ENCODE peak calls at places on chromosomes 16 and 17, in nine cellular contexts. D is tibial nerve, U is foreskin fibroblast, K is brain microvascular endothelial cell, L is PC-9, X is mucosa of descending colon, A is GM12878, G is epithelial cell of proximal tubule, F is psoas muscle. V is an unnamed sample.

GRCh38 chr17:50472286-50472685 is 3.6 kb upstream of the CHAD start:
- DNase-seq in G (no peak), D (no peak), K (no peak), X (no peak), F (no peak), A (no peak), L (no peak), U (no peak), V (no peak)

GRCh38 chr16:4696905-4697866 is 3.8 kb downstream of the NUDT16L1 start:
- DNase-seq in D (no peak), L (no peak), G (no peak), K (no peak), A (no peak), F (peak), U (no peak), X (no peak), V (no peak)

GRCh38 chr17:74875155-74875969 is 2.6 kb upstream of the FDXR start:
- DNase-seq in G (no peak), U (no peak), X (no peak), L (no peak), K (no peak), D (no peak), A (no peak), F (no peak), V (no peak)

GRCh38 chr17:27083408-27084185 is 210.3 kb upstream of the WSB1 start:
- DNase-seq in A (no peak), F (no peak), G (no peak), D (no peak), U (no peak), L (no peak), X (no peak), K (no peak), V (no peak)

GRCh38 chr16:66523861-66524354 is 26.0 kb downstream of the TK2 start:
- DNase-seq in U (no peak), K (no peak), X (no peak), L (no peak), D (no peak), A (no peak), F (no peak), G (no peak), V (no peak)

GRCh38 chr17:64683791-64684190 is 21.7 kb upstream of the SMURF2 start:
- DNase-seq in X (no peak), A (no peak), G (no peak), L (no peak), D (no peak), K (peak), U (no peak), F (no peak), V (no peak)

GRCh38 chr17:68906638-68907037 is 48.6 kb downstream of the ABCA8 start:
- DNase-seq in X (no peak), L (no peak), U (no peak), K (no peak), G (no peak), A (no peak), D (no peak), F (no peak), V (no peak)

GRCh38 chr16:4217246-4218131 is 24.4 kb downstream of the SRL start:
- DNase-seq in L (peak), X (peak), D (no peak), A (no peak), F (peak), K (no peak), G (no peak), U (peak), V (no peak)

GRCh38 chr16:81696959-81697293 is 82.2 kb upstream of the PLCG2 start:
- DNase-seq in U (no peak), D (no peak), F (no peak), A (no peak), K (no peak), L (no peak), G (no peak), X (no peak), V (no peak)

GRCh38 chr16:58638148-58639036 is 8.8 kb upstream of the CNOT1 start:
- DNase-seq in K (peak), U (peak), D (peak), G (no peak), L (peak), F (no peak), X (peak), A (no peak), V (peak)

GRCh38 chr17:45386180-45386579 is 46.5 kb downstream of the ARHGAP27 start:
- DNase-seq in D (no peak), U (no peak), F (no peak), X (no peak), A (no peak), G (no peak), L (no peak), K (no peak), V (no peak)

GRCh38 chr16:11689031-11689840 is 21.0 kb downstream of the SNN start:
- DNase-seq in L (no peak), K (no peak), U (no peak), X (no peak), D (no peak), F (no peak), G (no peak), A (peak), V (no peak)

GRCh38 chr16:11470676-11471415 is 115.9 kb downstream of the LITAF start:
- DNase-seq in K (peak), X (no peak), U (no peak), A (no peak), F (no peak), D (no peak), L (no peak), G (no peak), V (peak)

GRCh38 chr16:6682142-6682811 is 650.4 kb upstream of the RBFOX1 start:
- DNase-seq in L (no peak), A (no peak), K (no peak), G (no peak), X (peak), F (no peak), U (no peak), D (peak), V (no peak)

GRCh38 chr17:45451131-45451530 is 18.5 kb upstream of the ARHGAP27 start:
- DNase-seq in U (no peak), F (peak), L (no peak), A (no peak), G (no peak), X (no peak), D (no peak), K (no peak), V (no peak)

GRCh38 chr17:73956595-73957465 is 246.6 kb upstream of the RPL38 start:
- DNase-seq in F (no peak), G (no peak), K (peak), U (no peak), L (no peak), X (peak), D (peak), A (no peak), V (no peak)

GRCh38 chr17:80826955-80827645 is 164.5 kb upstream of the CHMP6 start:
- DNase-seq in U (peak), A (no peak), K (peak), L (peak), F (peak), D (peak), X (no peak), G (no peak), V (peak)

GRCh38 chr16:1678500-1679098 is 520 bp downstream of the JPT2 start:
- DNase-seq in A (no peak), U (peak), K (peak), X (peak), D (peak), L (no peak), G (no peak), F (no peak), V (peak)

GRCh38 chr17:44757045-44757917 is 1.5 kb upstream of the ADAM11 start:
- DNase-seq in K (no peak), U (no peak), L (no peak), A (no peak), X (no peak), D (no peak), F (no peak), G (no peak), V (no peak)

GRCh38 chr17:16351831-16352230 is 1.4 kb downstream of the CENPV start:
- DNase-seq in U (peak), X (no peak), L (no peak), G (no peak), A (no peak), D (no peak), K (peak), F (no peak), V (peak)

GRCh38 chr17:16352303-16352837 is 899 bp downstream of the CENPV start:
- DNase-seq in D (no peak), K (peak), G (no peak), X (peak), L (no peak), A (no peak), U (peak), F (peak), V (peak)

GRCh38 chr17:16354585-16354984 is 1.3 kb upstream of the CENPV start:
- DNase-seq in D (no peak), L (no peak), F (peak), K (no peak), G (no peak), A (no peak), X (no peak), U (no peak), V (no peak)

GRCh38 chr17:16353702-16354174 is 469 bp upstream of the CENPV start:
- DNase-seq in G (no peak), U (no peak), X (no peak), D (no peak), A (no peak), K (no peak), L (no peak), F (no peak), V (no peak)

GRCh38 chr17:16352838-16353701 is at the start of gene CENPV:
- DNase-seq in X (peak), G (no peak), K (peak), L (no peak), F (peak), A (no peak), D (peak), U (peak), V (no peak)
- TF ChIP-seq CTCF in X (no peak), G (no peak), K (no peak), L (no peak), F (peak), A (no peak), D (peak), U (no peak), V (peak)

DNA sequence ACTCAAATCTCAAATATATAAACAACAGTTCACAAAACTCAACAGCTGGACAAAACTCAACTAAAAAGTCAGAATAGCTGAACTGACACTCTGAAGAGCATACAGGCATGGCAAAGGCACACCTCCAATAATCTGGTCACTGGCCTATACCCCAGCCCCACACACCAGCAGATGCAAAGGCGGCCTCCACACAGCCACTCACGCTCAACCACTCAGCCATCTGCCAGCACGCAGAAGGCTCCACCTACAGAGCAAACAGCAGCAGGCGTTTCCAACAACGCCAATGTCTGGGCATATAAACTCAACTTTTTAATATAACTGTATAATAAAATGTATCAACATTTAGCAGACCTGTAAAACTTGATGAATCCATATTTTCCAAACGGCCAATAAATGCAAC is 17.2 kb downstream of the USP7 start:
- DNase-seq in U (no peak), K (no peak), G (no peak), F (no peak), D (no peak), A (no peak), L (no peak), X (peak), V (no peak)
- TF ChIP-seq CTCF in U (no peak), K (no peak), G (no peak), F (no peak), D (no peak), A (no peak), L (no peak), X (no peak), V (no peak)

GRCh38 chr16:88899901-88900648 is 33.6 kb upstream of the PABPN1L start:
- DNase-seq in X (no peak), F (no peak), U (no peak), L (no peak), D (no peak), G (no peak), K (no peak), A (no peak), V (no peak)

GRCh38 chr16:88903267-88903666 is 36.8 kb upstream of the PABPN1L start:
- DNase-seq in U (no peak), F (peak), X (no peak), G (no peak), D (no peak), L (no peak), A (no peak), K (no peak), V (no peak)

GRCh38 chr16:88900653-88901052 is 34.2 kb upstream of the PABPN1L start:
- DNase-seq in D (no peak), K (no peak), U (no peak), G (no peak), F (no peak), A (no peak), L (no peak), X (no peak), V (no peak)

GRCh38 chr16:88902744-88903143 is 36.3 kb upstream of the PABPN1L start:
- DNase-seq in D (no peak), G (no peak), A (no peak), K (no peak), X (no peak), U (no peak), L (no peak), F (no peak), V (no peak)

GRCh38 chr16:88901718-88902337 is 35.4 kb upstream of the PABPN1L start:
- DNase-seq in U (no peak), G (no peak), K (no peak), F (no peak), L (no peak), X (no peak), D (no peak), A (no peak), V (no peak)
- TF ChIP-seq CTCF in U (no peak), G (no peak), K (no peak), F (no peak), L (no peak), X (no peak), D (no peak), A (no peak), V (no peak)

GRCh38 chr17:72145972-72146755 is 25.3 kb downstream of the SOX9 start:
- DNase-seq in U (peak), F (no peak), K (no peak), D (no peak), G (no peak), X (no peak), A (no peak), L (no peak), V (peak)
- TF ChIP-seq CTCF in U (no peak), F (no peak), K (no peak), D (no peak), G (peak), X (no peak), A (no peak), L (no peak), V (no peak)

GRCh38 chr16:27860091-27860490 is 203.4 kb downstream of the GSG1L start:
- DNase-seq in G (no peak), D (no peak), X (no peak), A (no peak), F (peak), U (no peak), L (no peak), K (no peak), V (no peak)

GRCh38 chr16:27862953-27863352 is 200.6 kb downstream of the GSG1L start:
- DNase-seq in F (no peak), X (no peak), G (no peak), A (no peak), D (no peak), K (no peak), U (no peak), L (no peak), V (no peak)

GRCh38 chr16:27863377-27863776 is 200.1 kb downstream of the GSG1L start:
- DNase-seq in X (no peak), A (no peak), L (no peak), D (no peak), F (no peak), U (no peak), K (no peak), G (no peak), V (no peak)

GRCh38 chr16:27853651-27854050 is 209.9 kb downstream of the GSG1L start:
- DNase-seq in K (no peak), F (no peak), L (no peak), G (no peak), X (no peak), A (no peak), U (no peak), D (no peak), V (no peak)

GRCh38 chr16:27859020-27859419 is 204.5 kb downstream of the GSG1L start:
- DNase-seq in L (no peak), A (no peak), U (no peak), K (no peak), G (no peak), F (no peak), D (no peak), X (no peak), V (no peak)
- TF ChIP-seq CTCF in L (no peak), A (no peak), U (no peak), K (no peak), G (no peak), F (no peak), D (no peak), X (no peak), V (peak)

DNA sequence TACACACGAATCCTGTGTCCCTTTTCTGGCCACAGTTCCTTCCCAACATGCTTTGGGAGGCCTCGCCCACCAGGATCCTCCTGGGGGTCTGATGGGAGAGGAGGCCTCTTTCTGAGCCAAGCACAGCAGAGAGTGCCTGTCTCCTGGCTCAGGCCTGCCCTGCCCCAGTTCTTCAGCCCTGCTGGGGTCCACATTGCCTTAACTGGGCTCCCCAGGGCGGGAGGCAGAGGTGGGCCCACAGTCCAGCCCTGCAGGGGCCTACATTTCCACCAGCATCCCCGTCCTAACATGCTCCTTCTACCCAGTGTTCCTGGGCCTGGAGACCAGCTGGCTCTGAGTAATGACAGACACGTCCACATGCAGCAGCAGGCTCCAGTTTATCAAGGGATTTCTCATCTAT is 29.6 kb downstream of the WNT9B start:
- DNase-seq in F (no peak), X (no peak), D (no peak), K (no peak), U (no peak), A (no peak), L (no peak), G (no peak), V (no peak)
- TF ChIP-seq CTCF in F (no peak), X (no peak), D (no peak), K (no peak), U (no peak), A (no peak), L (no peak), G (no peak), V (no peak)

V was measured in HFFc6.